ENCODE peak calls at places on chromosomes 2 and 18, in ten cellular contexts. K is iris pigment epithelial cell; B is NCI-H2107; W is BJ; Y is SJCRH30; H is astrocyte of the spinal cord; M is activated effector memory CD4-positive, alpha-beta T cell treated with Interleukin-2 at 50 U/mL for 16 hours; X is choroid plexus epithelial cell; R is retinal pigment epithelial cell; E is lower leg skin. J is an unnamed sample.

GRCh38 chr18:48808476-48808875 is 142.3 kb downstream of the SMAD7 start:
- DNase-seq in K (no peak), B (no peak), W (no peak), Y (no peak), H (no peak), M (no peak), X (no peak), R (no peak), E (no peak), J (no peak)

GRCh38 chr2:75476778-75477177 is 84.0 kb downstream of the EVA1A start:
- DNase-seq in K (peak), B (no peak), W (no peak), Y (peak), H (peak), M (no peak), X (peak), R (no peak), E (no peak), J (no peak)

GRCh38 chr18:50089702-50090101 is 105.2 kb downstream of the MYO5B start:
- DNase-seq in K (no peak), B (no peak), W (no peak), Y (no peak), H (no peak), M (no peak), X (no peak), R (no peak), E (no peak), J (no peak)

GRCh38 chr18:49527631-49528327 is 34.1 kb upstream of the LIPG start:
- DNase-seq in K (no peak), B (no peak), W (no peak), Y (no peak), H (no peak), M (no peak), X (no peak), R (no peak), E (no peak), J (no peak)

GRCh38 chr2:26401739-26402541 is at the start of gene DRC1:
- DNase-seq in K (peak), B (peak), W (peak), Y (no peak), H (peak), M (no peak), X (peak), R (peak), E (no peak), J (peak)

GRCh38 chr18:78717051-78717765 is 262.4 kb upstream of the SALL3 start:
- DNase-seq in K (no peak), B (no peak), W (no peak), Y (no peak), H (no peak), M (no peak), X (no peak), R (no peak), E (no peak), J (no peak)

GRCh38 chr2:149538138-149538833 is 49.3 kb downstream of the MMADHC start:
- DNase-seq in K (no peak), B (peak), W (no peak), Y (no peak), H (no peak), M (no peak), X (no peak), R (peak), E (peak), J (no peak)

GRCh38 chr2:131105950-131106801 is 1.0 kb downstream of the PLEKHB2 start:
- DNase-seq in K (peak), B (no peak), W (no peak), Y (peak), H (peak), M (no peak), X (peak), R (no peak), E (peak), J (peak)

GRCh38 chr2:27081984-27082772 is 3.8 kb downstream of the EMILIN1 start:
- DNase-seq in K (no peak), B (no peak), W (no peak), Y (peak), H (no peak), M (no peak), X (no peak), R (no peak), E (no peak), J (no peak)

GRCh38 chr2:11133238-11133935 is 21.9 kb upstream of the SLC66A3 start:
- DNase-seq in K (peak), B (no peak), W (no peak), Y (no peak), H (no peak), M (no peak), X (no peak), R (no peak), E (no peak), J (no peak)

GRCh38 chr18:63135101-63135500 is 184.5 kb downstream of the BCL2 start:
- DNase-seq in K (no peak), B (no peak), W (no peak), Y (no peak), H (no peak), M (no peak), X (no peak), R (no peak), E (no peak), J (no peak)

GRCh38 chr2:112155331-112156151 is 17.4 kb downstream of the FBLN7 start:
- DNase-seq in K (no peak), B (no peak), W (no peak), Y (peak), H (no peak), M (peak), X (no peak), R (no peak), E (no peak), J (no peak)

GRCh38 chr18:62897153-62897552 is 181.8 kb downstream of the PHLPP1 start:
- DNase-seq in K (peak), B (no peak), W (no peak), Y (no peak), H (peak), M (no peak), X (peak), R (no peak), E (no peak), J (no peak)

GRCh38 chr2:170221317-170222288 is 43.7 kb downstream of the MYO3B start:
- DNase-seq in K (peak), B (no peak), W (peak), Y (peak), H (peak), M (no peak), X (peak), R (no peak), E (no peak), J (no peak)

GRCh38 chr2:66538291-66538690 is 103.4 kb downstream of the MEIS1 start:
- DNase-seq in K (no peak), B (no peak), W (peak), Y (no peak), H (no peak), M (no peak), X (no peak), R (no peak), E (no peak), J (no peak)

GRCh38 chr2:107584577-107584976 is 242.1 kb upstream of the RGPD4 start:
- DNase-seq in K (peak), B (no peak), W (no peak), Y (no peak), H (peak), M (no peak), X (peak), R (no peak), E (no peak), J (no peak)

GRCh38 chr2:102301867-102302362 is 9.4 kb upstream of the IL1RL1 start:
- DNase-seq in K (peak), B (no peak), W (no peak), Y (no peak), H (no peak), M (no peak), X (peak), R (no peak), E (peak), J (peak)

GRCh38 chr2:42138163-42139016 is 30.8 kb upstream of the EML4 start:
- DNase-seq in K (peak), B (peak), W (peak), Y (peak), H (peak), M (no peak), X (peak), R (peak), E (no peak), J (no peak)

GRCh38 chr2:21972580-21972979 is 848.8 kb downstream of the TDRD15 start:
- DNase-seq in K (no peak), B (no peak), W (no peak), Y (no peak), H (no peak), M (no peak), X (no peak), R (no peak), E (no peak), J (no peak)

GRCh38 chr2:51855683-51856082 is 823.8 kb upstream of the NRXN1 start:
- DNase-seq in K (no peak), B (no peak), W (no peak), Y (no peak), H (no peak), M (no peak), X (no peak), R (no peak), E (no peak), J (no peak)

GRCh38 chr18:59820663-59821062 is 79.1 kb upstream of the PMAIP1 start:
- DNase-seq in K (peak), B (no peak), W (no peak), Y (no peak), H (no peak), M (no peak), X (no peak), R (no peak), E (no peak), J (no peak)